ENCODE peak calls at places on chromosomes 4 and X, in ten cellular contexts. One of them, this sample, is unnamed.

GRCh38 chr4:48665555-48666186 is 114.4 kb downstream of the FRYL start:
- DNase-seq in DMS153: no peak
- DNase-seq in G401: no peak
- DNase-seq in T47D: no peak
- DNase-seq in Calu3: no peak
- DNase-seq in NCI-H69: no peak
- DNase-seq in T-cell: no peak
- DNase-seq in osteoblast: no peak
- DNase-seq in AG09309: no peak
- DNase-seq in SJSA1: no peak
- DNase-seq in this sample: no peak

GRCh38 chrX:54427837-54428424 is 12.3 kb upstream of the TSR2 start:
- DNase-seq in DMS153: no peak
- DNase-seq in G401: no peak
- DNase-seq in T47D: no peak
- DNase-seq in Calu3: no peak
- DNase-seq in NCI-H69: peak; percentile 62
- DNase-seq in T-cell: no peak
- DNase-seq in osteoblast: no peak
- DNase-seq in AG09309: no peak
- DNase-seq in SJSA1: no peak
- DNase-seq in this sample: no peak

GRCh38 chrX:39336709-39337294 is 535.5 kb downstream of the MID1IP1 start:
- DNase-seq in DMS153: peak; percentile 58
- DNase-seq in G401: no peak
- DNase-seq in T47D: no peak
- DNase-seq in Calu3: no peak
- DNase-seq in NCI-H69: peak; percentile 85
- DNase-seq in T-cell: no peak
- DNase-seq in osteoblast: peak; percentile 35
- DNase-seq in AG09309: no peak
- DNase-seq in SJSA1: peak; percentile 79
- DNase-seq in this sample: no peak

GRCh38 chr4:182405087-182405486 is 161.9 kb downstream of the TENM3 start:
- DNase-seq in DMS153: no peak
- DNase-seq in G401: no peak
- DNase-seq in T47D: no peak
- DNase-seq in Calu3: no peak
- DNase-seq in NCI-H69: no peak
- DNase-seq in T-cell: no peak
- DNase-seq in osteoblast: no peak
- DNase-seq in AG09309: no peak
- DNase-seq in SJSA1: no peak
- DNase-seq in this sample: no peak

GRCh38 chr4:100014616-100015015 is 64.5 kb upstream of the H2AZ1 start:
- DNase-seq in DMS153: no peak
- DNase-seq in G401: no peak
- DNase-seq in T47D: no peak
- DNase-seq in Calu3: no peak
- DNase-seq in NCI-H69: no peak
- DNase-seq in T-cell: no peak
- DNase-seq in osteoblast: no peak
- DNase-seq in AG09309: no peak
- DNase-seq in SJSA1: no peak
- DNase-seq in this sample: no peak

GRCh38 chr4:1309261-1310010 is 19.7 kb downstream of the MAEA start:
- DNase-seq in DMS153: no peak
- DNase-seq in G401: peak; percentile 52
- DNase-seq in T47D: no peak
- DNase-seq in Calu3: no peak
- DNase-seq in NCI-H69: peak; percentile 85
- DNase-seq in T-cell: peak; percentile 59
- DNase-seq in osteoblast: peak; percentile 100
- DNase-seq in AG09309: peak; percentile 65
- DNase-seq in SJSA1: peak; percentile 85
- DNase-seq in this sample: peak; percentile 98

GRCh38 chr4:142595222-142595871 is 250.8 kb downstream of the INPP4B start:
- DNase-seq in DMS153: no peak
- DNase-seq in G401: no peak
- DNase-seq in T47D: peak; percentile 7
- DNase-seq in Calu3: no peak
- DNase-seq in NCI-H69: peak; percentile 34
- DNase-seq in T-cell: no peak
- DNase-seq in osteoblast: peak; percentile 11
- DNase-seq in AG09309: no peak
- DNase-seq in SJSA1: no peak
- DNase-seq in this sample: no peak

GRCh38 chr4:148831945-148832344 is 389.7 kb upstream of the NR3C2 start:
- DNase-seq in DMS153: no peak
- DNase-seq in G401: no peak
- DNase-seq in T47D: no peak
- DNase-seq in Calu3: no peak
- DNase-seq in NCI-H69: peak; percentile 0
- DNase-seq in T-cell: no peak
- DNase-seq in osteoblast: peak; percentile 73
- DNase-seq in AG09309: no peak
- DNase-seq in SJSA1: no peak
- DNase-seq in this sample: no peak

GRCh38 chr4:7960790-7961655 is 21.4 kb upstream of the AFAP1 start:
- DNase-seq in DMS153: no peak
- DNase-seq in G401: no peak
- DNase-seq in T47D: no peak
- DNase-seq in Calu3: peak; percentile 34
- DNase-seq in NCI-H69: peak; percentile 33
- DNase-seq in T-cell: no peak
- DNase-seq in osteoblast: peak; percentile 96
- DNase-seq in AG09309: peak; percentile 98
- DNase-seq in SJSA1: no peak
- DNase-seq in this sample: peak; percentile 59

GRCh38 chr4:6466756-6467381 is 5.5 kb downstream of the PPP2R2C start:
- DNase-seq in DMS153: no peak
- DNase-seq in G401: no peak
- DNase-seq in T47D: no peak
- DNase-seq in Calu3: no peak
- DNase-seq in NCI-H69: no peak
- DNase-seq in T-cell: no peak
- DNase-seq in osteoblast: peak; percentile 60
- DNase-seq in AG09309: no peak
- DNase-seq in SJSA1: no peak
- DNase-seq in this sample: no peak

GRCh38 chrX:43882294-43882681 is at the start of gene MAOB:
- DNase-seq in DMS153: no peak
- DNase-seq in G401: peak; percentile 26
- DNase-seq in T47D: no peak
- DNase-seq in Calu3: peak; percentile 63
- DNase-seq in NCI-H69: peak; percentile 10
- DNase-seq in T-cell: peak; percentile 3
- DNase-seq in osteoblast: no peak
- DNase-seq in AG09309: no peak
- DNase-seq in SJSA1: no peak
- DNase-seq in this sample: peak; percentile 78

GRCh38 chr4:22031423-22031822 is 82.9 kb upstream of the KCNIP4 start:
- DNase-seq in DMS153: no peak
- DNase-seq in G401: peak; percentile 36
- DNase-seq in T47D: no peak
- DNase-seq in Calu3: no peak
- DNase-seq in NCI-H69: no peak
- DNase-seq in T-cell: no peak
- DNase-seq in osteoblast: no peak
- DNase-seq in AG09309: no peak
- DNase-seq in SJSA1: no peak
- DNase-seq in this sample: no peak

GRCh38 chr4:29320947-29321583 is 1399.1 kb upstream of the PCDH7 start:
- DNase-seq in DMS153: no peak
- DNase-seq in G401: no peak
- DNase-seq in T47D: no peak
- DNase-seq in Calu3: no peak
- DNase-seq in NCI-H69: no peak
- DNase-seq in T-cell: no peak
- DNase-seq in osteoblast: no peak
- DNase-seq in AG09309: no peak
- DNase-seq in SJSA1: no peak
- DNase-seq in this sample: no peak

GRCh38 chr4:87077834-87078585 is 142.4 kb downstream of the KLHL8 start:
- DNase-seq in DMS153: no peak
- DNase-seq in G401: no peak
- DNase-seq in T47D: no peak
- DNase-seq in Calu3: no peak
- DNase-seq in NCI-H69: no peak
- DNase-seq in T-cell: no peak
- DNase-seq in osteoblast: no peak
- DNase-seq in AG09309: no peak
- DNase-seq in SJSA1: peak; percentile 54
- DNase-seq in this sample: no peak

GRCh38 chrX:6226053-6226645 is 2.5 kb downstream of the NLGN4X start:
- DNase-seq in DMS153: no peak
- DNase-seq in G401: peak; percentile 26
- DNase-seq in T47D: no peak
- DNase-seq in Calu3: no peak
- DNase-seq in NCI-H69: peak; percentile 71
- DNase-seq in T-cell: no peak
- DNase-seq in osteoblast: no peak
- DNase-seq in AG09309: no peak
- DNase-seq in SJSA1: peak; percentile 2
- DNase-seq in this sample: peak; percentile 65

GRCh38 chr4:149749769-149750168 is 65.9 kb downstream of the IQCM start:
- DNase-seq in DMS153: no peak
- DNase-seq in G401: no peak
- DNase-seq in T47D: no peak
- DNase-seq in Calu3: no peak
- DNase-seq in NCI-H69: no peak
- DNase-seq in T-cell: no peak
- DNase-seq in osteoblast: no peak
- DNase-seq in AG09309: no peak
- DNase-seq in SJSA1: peak; percentile 10
- DNase-seq in this sample: no peak

GRCh38 chr4:184166736-184167135 is 50.9 kb downstream of the ENPP6 start:
- DNase-seq in DMS153: no peak
- DNase-seq in G401: no peak
- DNase-seq in T47D: no peak
- DNase-seq in Calu3: no peak
- DNase-seq in NCI-H69: no peak
- DNase-seq in T-cell: no peak
- DNase-seq in osteoblast: no peak
- DNase-seq in AG09309: no peak
- DNase-seq in SJSA1: no peak
- DNase-seq in this sample: peak; percentile 36

GRCh38 chr4:145101091-145101490 is 3.0 kb downstream of the ABCE1 start:
- DNase-seq in DMS153: no peak
- DNase-seq in G401: no peak
- DNase-seq in T47D: no peak
- DNase-seq in Calu3: no peak
- DNase-seq in NCI-H69: no peak
- DNase-seq in T-cell: no peak
- DNase-seq in osteoblast: no peak
- DNase-seq in AG09309: no peak
- DNase-seq in SJSA1: no peak
- DNase-seq in this sample: no peak

GRCh38 chr4:169922632-169923276 is 103.4 kb downstream of the MFAP3L start:
- DNase-seq in DMS153: no peak
- DNase-seq in G401: no peak
- DNase-seq in T47D: no peak
- DNase-seq in Calu3: no peak
- DNase-seq in NCI-H69: peak; percentile 1
- DNase-seq in T-cell: no peak
- DNase-seq in osteoblast: peak; percentile 36
- DNase-seq in AG09309: no peak
- DNase-seq in SJSA1: no peak
- DNase-seq in this sample: no peak

This sample was measured in ELF-1.